ENCODE peak calls at places on chromosome 2, in five cellular contexts. P is A549, W is WTC11, L is K562, K is GM12878. T is an unnamed sample.

GRCh38 chr2:230919681-230920080 is 5.4 kb downstream of the GPR55 start:
- DNase-seq in L (no peak), K (no peak), P (no peak), W (no peak), T (no peak)

GRCh38 chr2:43170733-43171101 is 55.7 kb downstream of the ZFP36L2 start:
- DNase-seq in K (no peak), W (no peak), L (no peak), P (no peak), T (no peak)

GRCh38 chr2:156434461-156435291 is 1.5 kb upstream of the GPD2 start:
- DNase-seq in W (no peak), K (no peak), L (no peak), P (no peak), T (no peak)

GRCh38 chr2:135030826-135031225 is 16.4 kb downstream of the MAP3K19 start:
- DNase-seq in L (no peak), W (no peak), P (no peak), K (no peak), T (peak; percentile 41)

GRCh38 chr2:10876394-10876793 is 35.3 kb upstream of the KCNF1 start:
- DNase-seq in P (no peak), K (no peak), L (no peak), W (no peak), T (no peak)

GRCh38 chr2:180763249-180763989 is 217.0 kb upstream of the UBE2E3 start:
- DNase-seq in W (no peak), K (no peak), P (no peak), L (no peak), T (peak; percentile 91)

GRCh38 chr2:110678457-110679336 is 834 bp upstream of the BUB1 start:
- DNase-seq in W (no peak), P (peak; percentile 21), L (peak; percentile 41), K (no peak), T (no peak)

GRCh38 chr2:207296265-207296948 is 130.7 kb upstream of the KLF7 start:
- DNase-seq in K (no peak), P (no peak), W (no peak), L (no peak), T (no peak)

GRCh38 chr2:19865151-19865550 is 36.6 kb downstream of the TTC32 start:
- DNase-seq in K (no peak), P (no peak), W (no peak), L (no peak), T (no peak)

GRCh38 chr2:68774569-68775271 is 40.1 kb downstream of the ARHGAP25 start:
- DNase-seq in W (no peak), K (peak; percentile 54), L (peak; percentile 67), P (no peak), T (no peak)

GRCh38 chr2:120758181-120759048 is 22.7 kb downstream of the GLI2 start:
- DNase-seq in L (no peak), W (peak; percentile 21), K (no peak), P (no peak), T (no peak)

GRCh38 chr2:235283246-235283645 is 210.6 kb upstream of the AGAP1 start:
- DNase-seq in K (no peak), P (no peak), W (no peak), L (no peak), T (no peak)

GRCh38 chr2:143701785-143702184 is 572.6 kb downstream of the ARHGAP15 start:
- DNase-seq in L (no peak), P (no peak), K (no peak), W (no peak), T (no peak)

GRCh38 chr2:237603718-237604362 is 13.3 kb upstream of the RAB17 start:
- DNase-seq in K (peak; percentile 35), L (no peak), W (no peak), P (no peak), T (peak; percentile 40)
- TF ChIP-seq ESRRA in K (no peak), L (no peak), W (no peak), P (no peak), T (no peak)

DNA sequence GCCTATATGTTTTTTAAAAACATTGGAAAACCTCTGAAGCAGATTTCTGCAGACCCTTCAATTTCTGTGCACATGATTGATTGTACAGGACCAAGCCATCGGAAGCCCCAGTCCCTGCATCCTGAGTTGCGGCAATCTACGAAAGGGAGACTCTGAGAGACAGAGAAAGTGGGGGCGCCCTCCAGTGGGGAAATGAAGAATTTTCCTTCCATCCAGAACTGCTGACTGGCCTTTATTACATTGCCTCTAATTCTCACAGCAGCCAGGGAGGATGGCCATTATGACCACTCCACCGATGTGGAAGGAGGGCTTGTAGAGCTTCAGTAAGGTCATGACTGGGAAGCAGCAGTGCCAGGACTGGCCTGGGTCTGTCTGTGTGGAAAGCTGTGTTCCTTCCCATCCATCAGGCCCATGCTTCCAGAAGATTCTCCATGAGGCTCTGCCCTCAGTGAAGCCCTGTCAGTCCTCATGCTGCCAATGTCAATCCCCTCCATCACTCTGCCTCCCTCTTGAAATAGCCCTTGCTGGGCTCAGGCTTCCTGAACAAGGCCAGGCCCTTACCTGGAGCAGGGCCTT is 20.0 kb upstream of the RESP18 start:
- DNase-seq in K (no peak), P (peak; percentile 68), L (peak; percentile 59), W (peak; percentile 88), T (peak; percentile 55)
- TF ChIP-seq ESRRA in K (no peak), P (no peak), L (no peak), W (no peak), T (no peak)

GRCh38 chr2:240123821-240124650 is 12.1 kb downstream of the COPS9 start:
- DNase-seq in W (no peak), L (no peak), P (no peak), K (no peak), T (no peak)
- TF ChIP-seq ESRRA in W (no peak), L (no peak), P (no peak), K (no peak), T (no peak)

GRCh38 chr2:27264253-27264752 is 1.5 kb upstream of the SLC30A3 start:
- DNase-seq in W (peak; percentile 45), K (no peak), P (no peak), L (no peak), T (no peak)

GRCh38 chr2:27263287-27264252 is 723 bp upstream of the SLC30A3 start:
- DNase-seq in K (no peak), P (no peak), W (no peak), L (no peak), T (no peak)

GRCh38 chr2:27261926-27262298 is 935 bp downstream of the SLC30A3 start:
- DNase-seq in W (no peak), L (no peak), P (no peak), K (no peak), T (no peak)

GRCh38 chr2:27261241-27261925 is 1.5 kb downstream of the SLC30A3 start:
- DNase-seq in P (no peak), K (no peak), W (no peak), L (no peak), T (no peak)

DNA sequence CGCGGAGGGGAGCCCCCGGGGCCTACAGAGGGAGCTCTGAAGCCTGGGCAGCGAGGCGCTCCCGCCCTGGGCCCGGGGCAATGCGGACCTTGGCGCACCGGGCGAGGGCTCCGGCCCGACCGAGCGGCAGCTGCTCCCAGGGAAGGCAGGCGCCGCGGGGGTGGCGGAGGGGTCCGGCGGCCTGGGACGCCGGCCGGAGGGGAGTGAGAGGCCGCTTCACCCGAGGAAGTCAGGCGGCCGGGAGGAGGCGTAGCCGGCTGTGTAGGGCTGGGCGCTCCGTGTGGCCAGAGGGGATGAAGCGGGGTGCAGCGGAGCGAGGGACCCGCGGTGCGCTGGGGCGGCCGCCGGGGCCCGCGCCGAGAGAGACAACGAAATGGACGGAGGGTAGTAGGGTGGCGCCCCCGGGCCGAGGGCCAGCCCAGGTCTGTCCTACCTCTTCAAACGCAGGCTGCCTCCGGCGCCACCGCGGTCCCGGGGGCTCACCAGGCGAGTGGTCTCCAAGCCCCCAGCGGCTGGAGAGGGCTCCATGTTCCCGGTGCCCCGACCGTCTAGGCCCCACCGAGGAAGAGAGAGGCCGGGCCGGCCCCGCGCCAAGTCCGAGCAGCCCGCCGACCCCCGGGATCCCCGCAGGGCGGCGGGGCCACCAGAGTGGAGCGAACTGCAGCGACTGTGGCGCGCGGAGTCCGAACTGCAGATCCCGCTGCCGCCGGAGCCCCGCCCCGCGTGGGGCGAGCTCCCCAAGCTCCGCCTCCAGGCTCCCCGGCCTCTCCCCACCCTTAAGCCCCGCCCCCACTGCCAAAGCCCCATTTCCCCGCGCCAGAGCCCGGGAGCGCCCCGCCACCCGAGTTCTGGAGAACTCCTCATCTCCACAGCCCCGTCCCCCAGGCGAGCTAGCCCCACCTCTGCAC is at the start of gene SLC30A3:
- DNase-seq in P (peak; percentile 94), K (no peak), L (peak; percentile 99), W (peak; percentile 66), T (no peak)
- TF ChIP-seq ESRRA in P (no peak), K (no peak), L (no peak), W (no peak), T (no peak)

GRCh38 chr2:62736899-62737559 is 31.5 kb downstream of the EHBP1 start:
- DNase-seq in L (no peak), P (no peak), W (no peak), K (peak; percentile 47), T (peak; percentile 51)
- TF ChIP-seq ESRRA in L (no peak), P (no peak), W (no peak), K (no peak), T (no peak)

DNA sequence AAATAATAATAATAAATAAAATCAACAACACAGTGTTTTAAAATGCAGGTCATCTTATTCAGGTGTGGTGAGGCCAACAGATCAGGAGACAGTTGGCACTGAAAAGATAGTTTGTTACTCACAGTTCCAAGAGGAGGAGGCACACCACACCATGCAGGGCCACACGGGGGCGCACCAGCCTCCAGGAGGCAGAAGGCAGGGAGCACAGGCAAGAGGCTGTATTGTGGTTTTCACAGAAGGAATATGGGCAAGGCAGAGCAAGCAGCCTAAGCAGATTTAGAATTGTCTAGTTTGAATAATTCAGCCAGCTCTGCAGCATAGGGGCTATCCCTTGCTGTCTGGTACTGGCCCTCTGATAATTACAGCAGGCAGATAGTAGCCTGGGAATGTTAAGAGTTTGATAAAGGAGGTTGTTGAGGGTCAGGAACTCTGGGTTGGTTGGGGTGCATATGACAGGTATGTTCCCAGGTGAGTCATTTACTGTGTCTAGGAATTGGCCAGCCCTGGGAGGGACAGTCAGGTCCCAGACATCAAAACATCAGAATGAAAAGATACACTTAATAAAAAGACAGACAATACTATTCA is 31.3 kb downstream of the KIAA2012 start:
- DNase-seq in W (peak; percentile 90), L (peak; percentile 51), P (peak; percentile 31), K (peak; percentile 13), T (peak; percentile 36)
- TF ChIP-seq ESRRA in W (no peak), L (no peak), P (no peak), K (no peak), T (no peak)

GRCh38 chr2:127150996-127151395 is 44.0 kb upstream of the BIN1 start:
- DNase-seq in K (no peak), L (no peak), W (no peak), P (no peak), T (no peak)

GRCh38 chr2:127146071-127146725 is 39.2 kb upstream of the BIN1 start:
- DNase-seq in K (no peak), W (no peak), L (no peak), P (no peak), T (no peak)

GRCh38 chr2:127146820-127147502 is 40.0 kb upstream of the BIN1 start:
- DNase-seq in L (no peak), W (no peak), K (no peak), P (no peak), T (no peak)

GRCh38 chr2:127145255-127145899 is 38.4 kb upstream of the BIN1 start:
- DNase-seq in P (no peak), L (no peak), K (no peak), W (no peak), T (no peak)

DNA sequence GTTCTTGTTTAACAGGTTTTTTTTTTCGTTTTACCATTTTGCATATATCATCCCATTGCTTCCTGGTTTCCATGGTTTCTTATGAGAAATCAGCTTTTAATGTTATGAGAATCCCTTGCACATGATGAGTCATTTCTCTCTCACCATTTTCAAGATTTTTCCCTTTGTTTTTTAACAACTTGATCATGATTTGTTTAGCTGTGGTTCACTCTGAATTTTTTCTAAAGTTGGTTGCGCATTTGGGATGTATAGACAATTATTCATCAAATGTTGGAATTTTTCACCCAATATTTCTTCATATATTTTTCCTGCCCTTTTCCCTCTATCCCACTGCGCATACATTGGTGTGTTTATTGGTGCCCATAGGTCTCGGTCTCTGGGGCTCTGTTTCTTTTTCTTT is 42.4 kb upstream of the BIN1 start:
- DNase-seq in K (no peak), W (no peak), P (peak; percentile 30), L (no peak), T (no peak)
- TF ChIP-seq ESRRA in K (no peak), W (no peak), P (no peak), L (no peak), T (no peak)

T was measured in HepG2.